ENCODE peak calls at places on chromosomes 4 and X, in seven cellular contexts. U is activated T-helper 9 cell treated with anti-CD3 and anti-CD28 coated beads, Interleukin-2, amount 50 U/mL, for 16 hours; D is activated CD8-positive, alpha-beta memory T cell treated with anti-CD3 and anti-CD28 coated beads for 24 hours; R is skeletal muscle cell; Z is HuH-7.5; S is amygdala; X is EH. P is an unnamed sample.
A peak's percentile ranks its signal among the peaks of the same experiment; 100 is the strongest.

GRCh38 chr4:161320377-161320776 is 843.4 kb downstream of the FSTL5 start:
- DNase-seq in U (no peak), D (no peak), R (no peak), Z (peak; percentile 3), S (no peak), X (no peak), P (peak; percentile 2)

GRCh38 chr4:136637071-136637777 is 895.1 kb downstream of the PCDH18 start:
- DNase-seq in U (no peak), D (no peak), R (no peak), Z (no peak), S (no peak), X (peak; percentile 3), P (no peak)

GRCh38 chr4:166341992-166342391 is 469.0 kb downstream of the TLL1 start:
- DNase-seq in U (no peak), D (no peak), R (no peak), Z (no peak), S (no peak), X (no peak), P (no peak)

GRCh38 chr4:183348706-183349659 is 26.8 kb upstream of the CLDN24 start:
- DNase-seq in U (peak; percentile 9), D (no peak), R (peak; percentile 77), Z (no peak), S (no peak), X (peak; percentile 99), P (no peak)

GRCh38 chr4:38119663-38120374 is 159.6 kb downstream of the PTTG2 start:
- DNase-seq in U (no peak), D (no peak), R (peak; percentile 89), Z (no peak), S (no peak), X (peak; percentile 92), P (no peak)

GRCh38 chr4:35342833-35343232 is 901.5 kb downstream of the ARAP2 start:
- DNase-seq in U (no peak), D (no peak), R (no peak), Z (no peak), S (no peak), X (no peak), P (no peak)

GRCh38 chrX:4844376-4844775 is 1130.9 kb upstream of the PRKX start:
- DNase-seq in U (no peak), D (no peak), R (no peak), Z (no peak), S (no peak), X (no peak), P (no peak)

GRCh38 chr4:155807021-155807420 is 48.2 kb downstream of the GUCY1B1 start:
- DNase-seq in U (no peak), D (no peak), R (peak; percentile 69), Z (no peak), S (no peak), X (peak; percentile 81), P (no peak)

GRCh38 chr4:54625391-54625790 is 32.4 kb upstream of the KIT start:
- DNase-seq in U (no peak), D (no peak), R (no peak), Z (no peak), S (no peak), X (peak; percentile 86), P (peak; percentile 6)

GRCh38 chrX:1361275-1361674 is 24.7 kb downstream of the IL3RA start:
- DNase-seq in U (no peak), D (no peak), R (no peak), Z (no peak), S (no peak), X (no peak), P (no peak)

GRCh38 chr4:140996757-140997156 is 136.5 kb downstream of the RNF150 start:
- DNase-seq in U (no peak), D (no peak), R (peak; percentile 77), Z (no peak), S (no peak), X (peak; percentile 89), P (no peak)

GRCh38 chrX:45748443-45748842 is 547.8 kb upstream of the DIPK2B start:
- DNase-seq in U (no peak), D (no peak), R (no peak), Z (no peak), S (no peak), X (no peak), P (no peak)

GRCh38 chrX:55522577-55523254 is 33.1 kb upstream of the USP51 start:
- DNase-seq in U (no peak), D (no peak), R (no peak), Z (no peak), S (no peak), X (no peak), P (no peak)

GRCh38 chr4:121818215-121818614 is 5.5 kb downstream of the CCNA2 start:
- DNase-seq in U (no peak), D (no peak), R (no peak), Z (no peak), S (no peak), X (no peak), P (no peak)

GRCh38 chr4:148229798-148230197 is 212.4 kb downstream of the NR3C2 start:
- DNase-seq in U (no peak), D (no peak), R (no peak), Z (no peak), S (no peak), X (no peak), P (no peak)

GRCh38 chr4:9600246-9600645 is 156.0 kb downstream of the DEFB131A start:
- DNase-seq in U (no peak), D (no peak), R (no peak), Z (no peak), S (no peak), X (no peak), P (no peak)

GRCh38 chr4:154574311-154574710 is 11.5 kb downstream of the FGB start:
- DNase-seq in U (no peak), D (no peak), R (no peak), Z (no peak), S (no peak), X (no peak), P (no peak)

GRCh38 chr4:73964862-73965611 is 16.8 kb downstream of the PF4 start:
- DNase-seq in U (no peak), D (no peak), R (no peak), Z (no peak), S (no peak), X (peak; percentile 19), P (peak; percentile 10)

GRCh38 chr4:176534566-176534965 is 214.8 kb downstream of the SPCS3 start:
- DNase-seq in U (no peak), D (no peak), R (peak; percentile 93), Z (no peak), S (no peak), X (peak; percentile 88), P (no peak)

GRCh38 chrX:63754141-63754859 is 30.7 kb downstream of the ARHGEF9 start:
- DNase-seq in U (peak; percentile 2), D (no peak), R (no peak), Z (no peak), S (no peak), X (peak; percentile 54), P (no peak)

GRCh38 chr4:143260750-143261149 is 75.9 kb upstream of the GAB1 start:
- DNase-seq in U (no peak), D (no peak), R (no peak), Z (no peak), S (no peak), X (peak; percentile 31), P (no peak)

GRCh38 chrX:154819771-154820341 is 14.6 kb upstream of the MPP1 start:
- DNase-seq in U (no peak), D (no peak), R (no peak), Z (no peak), S (no peak), X (no peak), P (no peak)

GRCh38 chr4:12723849-12724447 is 760.2 kb downstream of the RAB28 start:
- DNase-seq in U (no peak), D (no peak), R (no peak), Z (no peak), S (no peak), X (no peak), P (no peak)

GRCh38 chr4:186726150-186726439 is 2.4 kb upstream of the FAT1 start:
- DNase-seq in U (no peak), D (no peak), R (no peak), Z (no peak), S (no peak), X (no peak), P (no peak)

P was measured in T47D.